ENCODE peak calls at places on chromosomes 1 and 21, in four cellular contexts. S is left ventricle myocardium inferior, V is fibroblast of lung, T is foreskin keratinocyte. M is an unnamed sample.

GRCh38 chr1:22281521-22282241 is 138.8 kb upstream of the WNT4 start:
- DNase-seq in S (no peak), V (no peak), T (no peak), M (no peak)

GRCh38 chr1:93678491-93678890 is 3.1 kb downstream of the BCAR3 start:
- DNase-seq in S (no peak), V (no peak), T (no peak), M (no peak)

GRCh38 chr1:25544243-25544764 is 898 bp downstream of the LDLRAP1 start:
- DNase-seq in S (no peak), V (no peak), T (no peak), M (no peak)

GRCh38 chr1:234589064-234589765 is 20.8 kb downstream of the IRF2BP2 start:
- DNase-seq in S (no peak), V (no peak), T (peak), M (no peak)

GRCh38 chr1:7294636-7295035 is 476.5 kb upstream of the VAMP3 start:
- DNase-seq in S (no peak), V (no peak), T (no peak), M (no peak)

GRCh38 chr21:43611598-43612369 is 47.5 kb downstream of the HSF2BP start:
- DNase-seq in S (peak), V (peak), T (no peak), M (no peak)

GRCh38 chr1:29117381-29117780 is 6.3 kb downstream of the TMEM200B start:
- DNase-seq in S (no peak), V (no peak), T (no peak), M (no peak)

GRCh38 chr1:236394016-236394481 is at the start of gene EDARADD:
- DNase-seq in S (no peak), V (no peak), T (peak), M (no peak)

GRCh38 chr21:39385299-39386145 is 36.6 kb upstream of the HMGN1 start:
- DNase-seq in S (peak), V (peak), T (no peak), M (peak)
- H3K27ac ChIP-seq in S (peak), V (peak), T (no peak), M (peak)

GRCh38 chr1:220902916-220903315 is 23.7 kb downstream of the HLX start:
- DNase-seq in S (no peak), V (no peak), T (no peak), M (no peak)

GRCh38 chr1:220905650-220906560 is 26.7 kb downstream of the HLX start:
- DNase-seq in S (no peak), V (no peak), T (no peak), M (no peak)

GRCh38 chr1:220900842-220901241 is 21.6 kb downstream of the HLX start:
- DNase-seq in S (no peak), V (no peak), T (no peak), M (no peak)

GRCh38 chr1:220904861-220905260 is 25.6 kb downstream of the HLX start:
- DNase-seq in S (no peak), V (no peak), T (no peak), M (no peak)

GRCh38 chr1:220901906-220902305 is 22.7 kb downstream of the HLX start:
- DNase-seq in S (no peak), V (no peak), T (no peak), M (no peak)
- H3K27ac ChIP-seq in S (no peak), V (no peak), T (no peak), M (no peak)

GRCh38 chr21:14527690-14528652 is 18.1 kb downstream of the SAMSN1 start:
- DNase-seq in S (no peak), V (no peak), T (no peak), M (no peak)
- H3K27ac ChIP-seq in S (peak), V (no peak), T (no peak), M (peak)

GRCh38 chr21:15559612-15560011 is 170.2 kb upstream of the USP25 start:
- DNase-seq in S (no peak), V (no peak), T (no peak), M (no peak)

GRCh38 chr21:15560383-15561056 is 169.3 kb upstream of the USP25 start:
- DNase-seq in S (no peak), V (no peak), T (peak), M (no peak)

GRCh38 chr21:15558884-15559283 is 170.9 kb upstream of the USP25 start:
- DNase-seq in S (no peak), V (no peak), T (no peak), M (no peak)

GRCh38 chr21:15562748-15563147 is 167.0 kb upstream of the USP25 start:
- DNase-seq in S (no peak), V (no peak), T (no peak), M (no peak)

GRCh38 chr21:15557925-15558324 is 171.9 kb upstream of the USP25 start:
- DNase-seq in S (no peak), V (no peak), T (no peak), M (no peak)
- H3K27ac ChIP-seq in S (no peak), V (no peak), T (no peak), M (no peak)

GRCh38 chr1:10070206-10070605 is 37.4 kb downstream of the UBE4B start:
- DNase-seq in S (no peak), V (no peak), T (no peak), M (no peak)

GRCh38 chr1:10074855-10075418 is 42.2 kb downstream of the UBE4B start:
- DNase-seq in S (no peak), V (peak), T (peak), M (no peak)

GRCh38 chr1:10071640-10072039 is 38.9 kb downstream of the UBE4B start:
- DNase-seq in S (no peak), V (no peak), T (no peak), M (no peak)

GRCh38 chr1:10075732-10076131 is 43.0 kb downstream of the UBE4B start:
- DNase-seq in S (no peak), V (no peak), T (no peak), M (no peak)

DNA sequence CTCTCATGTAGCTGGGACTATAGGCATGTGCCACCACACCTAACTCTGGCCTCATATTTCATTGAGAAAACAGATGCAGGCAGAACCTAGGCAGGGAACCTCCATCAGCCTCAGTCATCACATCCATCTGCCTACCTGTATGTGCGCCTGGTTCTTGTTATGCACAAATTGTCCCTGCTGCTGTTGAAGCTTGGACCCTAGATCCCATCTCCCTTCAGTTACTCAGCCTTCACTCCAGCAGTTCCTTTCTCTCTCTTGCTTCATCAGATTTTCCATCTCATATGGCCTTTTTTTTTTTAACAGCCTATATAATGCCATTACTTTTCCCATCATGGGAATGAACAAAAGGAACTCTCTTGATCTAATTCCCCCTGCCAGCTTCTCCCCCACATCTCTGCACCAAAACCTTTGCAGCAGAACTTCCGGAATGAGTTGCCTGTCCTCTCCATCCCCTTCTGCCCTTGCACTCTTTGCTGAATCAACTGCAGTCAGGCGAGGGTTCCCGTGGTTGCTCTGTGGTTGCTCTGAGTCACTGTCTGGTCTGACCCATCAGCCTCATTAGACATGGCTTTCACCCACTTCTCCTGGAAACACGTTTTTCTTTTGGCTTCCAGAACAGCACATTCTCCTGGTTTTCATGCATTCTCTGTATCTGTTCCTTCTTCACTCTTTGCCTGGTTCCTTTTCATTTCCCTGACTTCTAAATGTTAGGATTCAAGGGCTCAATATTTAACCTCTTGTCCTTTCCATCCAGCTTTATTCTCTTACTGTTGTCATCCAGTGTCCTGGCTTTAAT is 41.5 kb downstream of the UBE4B start:
- DNase-seq in S (no peak), V (peak), T (peak), M (peak)
- H3K27ac ChIP-seq in S (peak), V (peak), T (peak), M (no peak)

GRCh38 chr1:63821650-63822049 is 47.8 kb downstream of the ROR1 start:
- DNase-seq in S (no peak), V (peak), T (no peak), M (no peak)
- H3K27ac ChIP-seq in S (no peak), V (no peak), T (no peak), M (no peak)

GRCh38 chr1:225534772-225535171 is 106.9 kb upstream of the LBR start:
- DNase-seq in S (no peak), V (no peak), T (no peak), M (no peak)
- H3K27ac ChIP-seq in S (no peak), V (no peak), T (no peak), M (no peak)

DNA sequence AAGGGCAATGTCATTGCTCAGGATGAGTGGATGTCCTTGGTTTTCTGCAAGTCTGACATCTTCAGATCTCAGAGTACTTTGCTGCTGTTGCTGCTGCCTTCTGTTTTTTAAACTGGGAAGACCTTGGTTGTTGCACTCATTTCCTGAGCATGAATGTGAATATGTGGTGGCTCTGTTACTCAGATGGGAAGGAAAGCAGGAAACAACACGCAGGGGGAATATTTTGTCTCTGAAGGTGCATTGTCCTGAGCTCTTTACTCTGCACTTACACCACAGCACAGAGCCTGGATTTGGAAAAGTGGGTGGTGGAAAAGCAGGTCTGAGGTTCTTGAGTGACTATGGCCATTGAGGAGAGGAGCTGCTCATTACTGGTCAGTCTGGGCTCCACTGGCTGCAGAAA is 36.3 kb downstream of the PTGFRN start:
- DNase-seq in S (no peak), V (no peak), T (no peak), M (no peak)
- H3K27ac ChIP-seq in S (no peak), V (no peak), T (no peak), M (no peak)

GRCh38 chr21:46187251-46187650 is 3.0 kb upstream of the SPATC1L start:
- DNase-seq in S (no peak), V (no peak), T (no peak), M (no peak)
- H3K27ac ChIP-seq in S (peak), V (no peak), T (no peak), M (no peak)

GRCh38 chr1:201724760-201725105 is 104.2 kb upstream of the IPO9 start:
- DNase-seq in S (no peak), V (peak), T (no peak), M (no peak)
- H3K27ac ChIP-seq in S (peak), V (peak), T (no peak), M (no peak)

M was measured in CD8-positive, alpha-beta memory T cell.